ENCODE peak calls at places on chromosomes 5 and 9, in five cellular contexts. J, P, R, E and K are unnamed samples.

GRCh38 chr5:139064613-139065012 is 133.6 kb downstream of the SIL1 start:
- DNase-seq in J (peak), R (no peak), E (no peak), P (no peak), K (no peak)

GRCh38 chr5:151130922-151131891 is 26.4 kb downstream of the ANXA6 start:
- DNase-seq in J (no peak), E (no peak), P (no peak), R (no peak), K (peak)

GRCh38 chr5:20678814-20679298 is 690.9 kb upstream of the CDH18 start:
- DNase-seq in R (no peak), P (no peak), J (no peak), E (no peak), K (no peak)

GRCh38 chr9:98084396-98084795 is 27.9 kb downstream of the NANS start:
- DNase-seq in E (no peak), R (no peak), P (no peak), J (no peak), K (no peak)

GRCh38 chr5:66896207-66896606 is 300.0 kb downstream of the MAST4 start:
- DNase-seq in P (no peak), R (no peak), J (no peak), E (no peak), K (no peak)

GRCh38 chr5:32690153-32690552 is 21.0 kb upstream of the NPR3 start:
- DNase-seq in P (no peak), E (no peak), J (no peak), R (no peak), K (peak)

GRCh38 chr5:175385691-175386360 is 58.2 kb downstream of the DRD1 start:
- DNase-seq in J (no peak), P (no peak), R (no peak), E (no peak), K (no peak)

GRCh38 chr5:68222310-68222709 is 6.8 kb downstream of the PIK3R1 start:
- DNase-seq in E (no peak), R (no peak), J (no peak), P (no peak), K (no peak)

GRCh38 chr9:94120854-94121376 is 36.7 kb downstream of the PTPDC1 start:
- DNase-seq in P (no peak), E (no peak), J (no peak), R (no peak), K (no peak)

GRCh38 chr9:100785946-100786345 is 208.1 kb downstream of the CAVIN4 start:
- DNase-seq in J (no peak), R (no peak), P (no peak), E (no peak), K (no peak)